ENCODE peak calls at places on chromosomes 7 and 10, in four cellular contexts. K is heart left ventricle; R is stimulated activated CD8-positive, alpha-beta memory T cell treated with anti-CD3 and anti-CD28 coated beads, Interleukin-4, amount 100 ng/mL, for 1 hour; Z is HFFc6. W is an unnamed sample.

GRCh38 chr7:134553976-134554375 is 5.1 kb downstream of the AKR1B15 start:
- DNase-seq in R (no peak), Z (no peak), K (no peak), W (no peak)

GRCh38 chr7:39086638-39087360 is 109.1 kb downstream of the POU6F2 start:
- DNase-seq in Z (no peak), R (no peak), K (no peak), W (no peak)

GRCh38 chr10:93198401-93199175 is 124.9 kb downstream of the CYP26A1 start:
- DNase-seq in R (no peak), K (no peak), Z (peak), W (no peak)

GRCh38 chr7:31633894-31634494 is 53.0 kb upstream of the PPP1R17 start:
- DNase-seq in K (peak), Z (peak), R (no peak), W (no peak)

GRCh38 chr7:112505495-112505894 is 24.7 kb downstream of the LSMEM1 start:
- DNase-seq in K (no peak), Z (no peak), R (no peak), W (no peak)

GRCh38 chr7:10888861-10889260 is 84.8 kb upstream of the PHF14 start:
- DNase-seq in K (no peak), Z (no peak), R (no peak), W (no peak)

GRCh38 chr7:139777948-139778841 is at the start of gene HIPK2:
- DNase-seq in R (no peak), Z (peak), K (peak), W (peak)

GRCh38 chr10:36362257-36362656 is 720.2 kb upstream of the FZD8 start:
- DNase-seq in R (no peak), Z (no peak), K (no peak), W (no peak)

GRCh38 chr7:116780521-116780920 is 81.9 kb upstream of the CAPZA2 start:
- DNase-seq in R (no peak), K (no peak), Z (no peak), W (no peak)

GRCh38 chr10:92638037-92638436 is 45.1 kb downstream of the KIF11 start:
- DNase-seq in R (no peak), K (no peak), Z (no peak), W (no peak)

GRCh38 chr10:43138757-43139241 is 554 bp downstream of the CSGALNACT2 start:
- DNase-seq in Z (peak), K (no peak), R (peak), W (no peak)

GRCh38 chr7:91243591-91244368 is 20.5 kb upstream of the FZD1 start:
- DNase-seq in K (no peak), R (no peak), Z (peak), W (no peak)

GRCh38 chr7:35289376-35289775 is 35.5 kb upstream of the TBX20 start:
- DNase-seq in Z (no peak), K (no peak), R (no peak), W (no peak)

GRCh38 chr10:230758-231157 is 95.5 kb downstream of the ZMYND11 start:
- DNase-seq in Z (no peak), R (no peak), K (no peak), W (no peak)

GRCh38 chr7:53119514-53119933 is 84.1 kb downstream of the POM121L12 start:
- DNase-seq in K (no peak), R (no peak), Z (no peak), W (no peak)

GRCh38 chr7:27784399-27785053 is 44.6 kb downstream of the TAX1BP1 start:
- DNase-seq in R (no peak), Z (peak), K (no peak), W (no peak)

GRCh38 chr10:74135452-74135851 is 15.2 kb downstream of the AP3M1 start:
- DNase-seq in R (no peak), Z (no peak), K (no peak), W (no peak)

GRCh38 chr7:20385121-20385520 is 54.4 kb downstream of the ITGB8 start:
- DNase-seq in Z (peak), K (no peak), R (no peak), W (no peak)

W was measured in type B pancreatic cell.